ENCODE peak calls at places on chromosomes 4 and X, in nine cellular contexts. Z, J, K, A, H, F, E, X and B are unnamed samples.

GRCh38 chrX:149829751-149830191 is 48.0 kb downstream of the MAGEA9 start:
- DNase-seq in J (no peak), H (peak), A (no peak), K (peak), E (no peak), Z (no peak), F (no peak), X (no peak), B (no peak)

GRCh38 chr4:149796381-149796780 is 19.3 kb downstream of the IQCM start:
- DNase-seq in K (no peak), Z (no peak), E (no peak), H (no peak), X (no peak), F (no peak), J (no peak), A (no peak), B (no peak)

GRCh38 chrX:344371-344901 is 25.8 kb upstream of the GTPBP6 start:
- DNase-seq in Z (no peak), K (no peak), H (no peak), J (no peak), A (no peak), E (no peak), X (no peak), F (no peak), B (no peak)

GRCh38 chr4:56937262-56937661 is 29.6 kb downstream of the REST start:
- DNase-seq in X (no peak), A (no peak), H (no peak), Z (no peak), K (no peak), E (no peak), F (no peak), J (no peak), B (no peak)

GRCh38 chrX:69321789-69322188 is 156.5 kb upstream of the PJA1 start:
- DNase-seq in Z (no peak), X (no peak), E (no peak), F (peak), K (no peak), H (no peak), A (no peak), J (peak), B (peak)

GRCh38 chrX:153819398-153820083 is 10.8 kb downstream of the PDZD4 start:
- DNase-seq in A (peak), F (peak), X (no peak), Z (peak), E (no peak), K (no peak), H (no peak), J (no peak), B (no peak)

GRCh38 chr4:48767530-48767929 is 12.5 kb downstream of the FRYL start:
- DNase-seq in E (no peak), K (no peak), H (no peak), J (no peak), A (no peak), X (no peak), F (no peak), Z (no peak), B (no peak)

GRCh38 chrX:97494756-97495372 is 611.2 kb downstream of the RPA4 start:
- DNase-seq in Z (no peak), X (no peak), A (no peak), E (no peak), K (no peak), J (no peak), F (no peak), H (peak), B (no peak)

GRCh38 chr4:27702710-27703431 is 842.2 kb downstream of the STIM2 start:
- DNase-seq in E (peak), F (peak), J (no peak), X (peak), Z (no peak), K (no peak), A (peak), H (no peak), B (no peak)

GRCh38 chrX:57573754-57574153 is 18.1 kb upstream of the ZXDB start:
- DNase-seq in E (no peak), X (no peak), A (peak), F (no peak), J (no peak), Z (no peak), K (no peak), H (no peak), B (no peak)